ENCODE peak calls at places on chromosomes 12 and 14, in eight cellular contexts. T is progenitor cell of endocrine pancreas, L is ovary, Z is HFFc6, W is AG04449, F is endothelial cell, Q is gastrocnemius medialis, M is uterus. I is an unnamed sample.
A peak's percentile ranks its signal among the peaks of the same experiment; 100 is the strongest.

GRCh38 chr12:54795664-54796063 is 58.7 kb upstream of the MUCL1 start:
- DNase-seq in T (no peak), L (no peak), Z (no peak), W (no peak), F (no peak), Q (no peak), M (no peak), I (no peak)

GRCh38 chr12:52172956-52173355 is 18.9 kb downstream of the KRT80 start:
- DNase-seq in T (no peak), L (no peak), Z (no peak), W (no peak), F (no peak), Q (no peak), M (no peak), I (no peak)

GRCh38 chr14:31241450-31242114 is 34.0 kb upstream of the HECTD1 start:
- DNase-seq in T (no peak), L (no peak), Z (no peak), W (no peak), F (no peak), Q (no peak), M (no peak), I (no peak)

GRCh38 chr14:71232506-71232905 is 325.2 kb downstream of the PCNX1 start:
- DNase-seq in T (no peak), L (no peak), Z (no peak), W (no peak), F (no peak), Q (no peak), M (no peak), I (no peak)

GRCh38 chr12:78795934-78796445 is 68.6 kb upstream of the SYT1 start:
- DNase-seq in T (no peak), L (no peak), Z (no peak), W (no peak), F (no peak), Q (no peak), M (no peak), I (no peak)

GRCh38 chr14:72423957-72424356 is 469.9 kb downstream of the DPF3 start:
- DNase-seq in T (no peak), L (no peak), Z (no peak), W (no peak), F (no peak), Q (no peak), M (no peak), I (no peak)

GRCh38 chr14:80491131-80491530 is 279.8 kb upstream of the DIO2 start:
- DNase-seq in T (no peak), L (peak; percentile 14), Z (peak; percentile 26), W (no peak), F (no peak), Q (peak; percentile 67), M (no peak), I (no peak)

GRCh38 chr12:79012616-79013015 is 148.0 kb downstream of the SYT1 start:
- DNase-seq in T (no peak), L (no peak), Z (no peak), W (no peak), F (no peak), Q (no peak), M (no peak), I (no peak)

GRCh38 chr12:75998292-75999063 is 33.1 kb downstream of the PHLDA1 start:
- DNase-seq in T (no peak), L (no peak), Z (no peak), W (no peak), F (no peak), Q (no peak), M (no peak), I (no peak)

GRCh38 chr12:32235251-32235650 is 128.6 kb downstream of the BICD1 start:
- DNase-seq in T (no peak), L (no peak), Z (no peak), W (no peak), F (no peak), Q (no peak), M (no peak), I (no peak)

GRCh38 chr14:56687123-56687522 is 107.5 kb downstream of the TMEM260 start:
- DNase-seq in T (no peak), L (no peak), Z (no peak), W (no peak), F (no peak), Q (no peak), M (no peak), I (no peak)

GRCh38 chr14:74945852-74946658 is 9.3 kb downstream of the PGF start:
- DNase-seq in T (peak; percentile 80), L (peak; percentile 68), Z (peak; percentile 39), W (no peak), F (peak; percentile 91), Q (peak; percentile 71), M (peak; percentile 77), I (peak; percentile 86)

GRCh38 chr12:77947326-77947725 is 116.6 kb downstream of the NAV3 start:
- DNase-seq in T (no peak), L (no peak), Z (peak; percentile 53), W (peak; percentile 52), F (no peak), Q (no peak), M (no peak), I (no peak)

GRCh38 chr12:94151577-94151976 is 3.2 kb downstream of the PLXNC1 start:
- DNase-seq in T (no peak), L (no peak), Z (no peak), W (no peak), F (no peak), Q (no peak), M (no peak), I (no peak)

DNA sequence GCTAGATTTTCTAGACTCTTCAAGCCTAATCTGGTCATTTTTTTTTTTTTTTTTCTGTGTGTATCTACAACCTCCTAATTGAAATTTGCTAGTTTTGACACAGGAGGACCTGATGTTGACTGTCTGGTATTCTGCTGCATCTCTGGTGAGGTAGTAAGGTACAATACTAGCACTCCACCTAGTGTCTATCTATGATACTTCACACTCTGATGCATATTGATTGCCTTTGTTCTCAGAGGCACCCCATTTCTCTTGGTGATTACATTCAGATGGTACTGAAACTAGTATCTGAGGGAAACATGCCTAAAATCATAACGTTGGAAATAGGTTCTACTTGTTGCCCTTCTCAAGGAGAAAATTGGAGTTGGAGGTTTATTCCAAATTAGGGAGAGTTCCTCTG is 930.5 kb upstream of the NOVA1 start:
- DNase-seq in T (no peak), L (no peak), Z (no peak), W (no peak), F (peak; percentile 18), Q (no peak), M (no peak), I (no peak)
- TF ChIP-seq CTCF in T (peak; percentile 76), L (no peak), Z (no peak), W (peak; percentile 45), F (peak; percentile 61), Q (no peak), M (no peak), I (peak; percentile 77)

GRCh38 chr12:116011217-116011616 is 266.3 kb downstream of the MED13L start:
- DNase-seq in T (no peak), L (no peak), Z (no peak), W (no peak), F (no peak), Q (no peak), M (no peak), I (no peak)

GRCh38 chr12:116012757-116013156 is 264.7 kb downstream of the MED13L start:
- DNase-seq in T (no peak), L (no peak), Z (no peak), W (no peak), F (no peak), Q (no peak), M (no peak), I (no peak)

GRCh38 chr12:116006141-116006540 is 271.4 kb downstream of the MED13L start:
- DNase-seq in T (no peak), L (no peak), Z (no peak), W (no peak), F (no peak), Q (no peak), M (no peak), I (no peak)

GRCh38 chr12:116010467-116010866 is 267.0 kb downstream of the MED13L start:
- DNase-seq in T (no peak), L (no peak), Z (no peak), W (no peak), F (no peak), Q (no peak), M (no peak), I (no peak)

DNA sequence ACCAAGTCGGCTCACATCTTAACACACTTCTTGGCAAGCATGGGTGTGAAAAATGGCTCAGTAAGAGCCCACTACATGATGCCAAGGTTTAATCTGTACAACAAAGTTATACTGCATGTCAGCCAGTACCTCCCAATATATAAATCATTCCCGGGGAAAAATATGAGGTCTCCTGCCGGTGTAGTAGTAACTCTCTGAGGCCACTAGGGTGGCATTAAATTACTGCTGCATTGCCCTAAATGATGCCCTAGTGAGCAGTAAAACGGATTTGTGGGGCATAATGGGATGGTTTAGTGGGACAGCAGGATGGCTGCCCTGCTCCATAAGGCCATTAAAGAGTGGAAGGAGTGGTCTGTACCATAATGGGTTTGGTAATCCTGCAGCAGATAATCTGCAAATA is 267.7 kb downstream of the MED13L start:
- DNase-seq in T (no peak), L (no peak), Z (no peak), W (no peak), F (no peak), Q (no peak), M (no peak), I (no peak)
- TF ChIP-seq CTCF in T (peak; percentile 42), L (no peak), Z (peak; percentile 72), W (no peak), F (peak; percentile 72), Q (no peak), M (no peak), I (peak; percentile 65)

GRCh38 chr12:46185686-46186085 is 83.2 kb downstream of the SLC38A1 start:
- DNase-seq in T (no peak), L (no peak), Z (no peak), W (no peak), F (no peak), Q (no peak), M (no peak), I (no peak)
- TF ChIP-seq CTCF in T (no peak), L (no peak), Z (no peak), W (no peak), F (no peak), Q (no peak), M (no peak), I (no peak)

DNA sequence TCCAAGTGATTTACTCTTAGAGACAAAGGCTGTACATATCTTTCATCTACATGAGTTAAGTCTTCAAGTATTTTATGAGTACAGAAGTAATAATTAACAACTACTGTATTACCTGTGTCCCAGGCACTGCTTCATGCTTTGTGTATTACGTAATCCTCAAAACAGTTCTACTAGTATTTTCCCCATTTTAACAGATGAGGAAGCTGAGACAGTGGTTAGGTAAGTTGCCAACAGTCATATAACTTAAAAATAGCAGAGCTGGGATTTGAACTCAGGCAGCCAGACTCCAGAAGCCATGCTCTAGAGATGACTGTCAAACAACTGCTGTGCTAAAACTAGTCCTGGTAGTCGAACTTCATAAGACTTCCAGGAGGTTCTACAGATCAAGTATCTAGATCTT is 10.7 kb downstream of the TRMT5 start:
- DNase-seq in T (no peak), L (no peak), Z (no peak), W (no peak), F (no peak), Q (no peak), M (no peak), I (no peak)
- TF ChIP-seq CTCF in T (no peak), L (no peak), Z (no peak), W (no peak), F (no peak), Q (no peak), M (no peak), I (no peak)

I was measured in type B pancreatic cell.